ENCODE peak calls at places on chromosomes 7 and 10, in seven cellular contexts. B is A549, H is SK-N-SH, W is HepG2, X is IMR-90, M is K562, A is GM12878. K is an unnamed sample.

GRCh38 chr10:6119962-6120361 is 31.1 kb downstream of the RBM17 start:
- DNase-seq in W (no peak), H (no peak), X (no peak), B (no peak), M (no peak), A (no peak), K (no peak)

GRCh38 chr10:13712799-13713581 is 126.2 kb downstream of the PRPF18 start:
- DNase-seq in X (peak; percentile 99), H (no peak), A (peak; percentile 82), B (peak; percentile 60), W (no peak), M (peak; percentile 74), K (no peak)

GRCh38 chr7:99767662-99768061 is 16.3 kb downstream of the CYP3A4 start:
- DNase-seq in H (no peak), M (no peak), A (peak; percentile 69), W (no peak), X (no peak), B (no peak), K (no peak)

GRCh38 chr7:128381161-128381821 is 19.8 kb upstream of the PRRT4 start:
- DNase-seq in H (peak; percentile 76), A (no peak), B (no peak), M (peak; percentile 83), W (no peak), X (no peak), K (peak; percentile 89)

GRCh38 chr10:17416442-17417211 is 37.8 kb downstream of the ST8SIA6 start:
- DNase-seq in M (no peak), X (no peak), B (no peak), H (no peak), A (no peak), W (no peak), K (no peak)

GRCh38 chr7:29288534-29289091 is 94.0 kb downstream of the CHN2 start:
- DNase-seq in M (no peak), X (no peak), A (no peak), B (no peak), H (no peak), W (no peak), K (no peak)

GRCh38 chr7:138359891-138360582 is 100.0 kb upstream of the TRIM24 start:
- DNase-seq in X (no peak), B (no peak), H (no peak), A (no peak), M (no peak), W (no peak), K (no peak)

GRCh38 chr7:131131746-131132431 is 195.8 kb upstream of the MKLN1 start:
- DNase-seq in W (no peak), B (no peak), H (no peak), X (no peak), A (no peak), M (no peak), K (no peak)

DNA sequence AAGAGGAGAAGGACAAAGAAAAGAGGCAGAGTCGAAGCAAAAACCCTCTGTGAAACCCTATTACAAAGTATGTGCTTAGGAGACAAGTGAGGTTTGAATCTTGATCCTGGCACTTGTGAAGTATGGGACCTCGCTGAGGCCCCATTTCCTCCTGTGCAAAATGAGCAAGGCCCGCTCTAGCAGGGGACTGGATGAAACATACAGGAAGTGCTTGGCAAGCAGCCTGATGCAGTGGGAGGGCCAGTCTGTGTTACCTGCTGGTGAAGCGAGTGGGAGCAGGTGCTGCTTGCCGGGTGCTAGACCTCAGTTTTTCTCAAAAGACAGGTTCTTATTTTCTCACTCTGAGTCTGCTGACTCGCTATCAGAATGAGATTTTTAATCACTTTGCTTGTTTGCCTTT is 150.4 kb downstream of the JCAD start:
- DNase-seq in A (no peak), X (no peak), B (no peak), H (no peak), W (no peak), M (no peak), K (no peak)
- TF ChIP-seq USF2 in A (no peak), X (no peak), B (no peak), H (no peak), W (no peak), M (no peak), K (no peak)

DNA sequence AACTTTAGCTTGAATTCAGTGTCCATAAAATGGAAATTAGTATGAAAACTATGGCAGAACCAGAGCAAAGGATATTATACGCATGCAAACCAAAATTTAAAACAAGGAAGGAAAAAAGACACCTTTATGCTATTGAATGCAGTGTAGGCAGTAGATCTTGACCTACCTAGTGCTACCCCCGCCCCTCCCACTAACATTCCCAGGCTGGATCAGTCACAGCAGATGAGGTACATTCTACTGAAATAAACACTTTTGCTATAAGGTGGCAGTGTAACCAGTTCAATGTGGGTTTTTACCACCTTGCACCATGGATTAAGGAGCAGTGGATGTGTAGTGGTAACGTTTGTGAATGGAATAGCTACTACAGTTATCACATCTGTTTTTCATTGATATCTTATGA is 27.9 kb downstream of the SRI start:
- DNase-seq in M (no peak), B (no peak), W (no peak), X (no peak), A (no peak), H (peak; percentile 12), K (no peak)
- TF ChIP-seq USF2 in M (no peak), B (no peak), W (no peak), X (no peak), A (no peak), H (no peak), K (no peak)

GRCh38 chr7:1844956-1845390 is 174.9 kb downstream of the ELFN1 start:
- DNase-seq in M (no peak), B (no peak), H (peak; percentile 68), X (no peak), W (no peak), A (no peak), K (peak; percentile 9)

GRCh38 chr7:1842321-1843221 is 172.5 kb downstream of the ELFN1 start:
- DNase-seq in M (no peak), A (no peak), B (no peak), W (peak; percentile 75), H (peak; percentile 89), X (peak; percentile 7), K (peak; percentile 30)

GRCh38 chr7:1843271-1843861 is 173.3 kb downstream of the ELFN1 start:
- DNase-seq in X (peak; percentile 12), B (no peak), H (no peak), A (no peak), M (no peak), W (no peak), K (no peak)

GRCh38 chr7:1844336-1844955 is 174.4 kb downstream of the ELFN1 start:
- DNase-seq in B (no peak), X (no peak), H (peak; percentile 63), M (no peak), A (no peak), W (no peak), K (peak; percentile 8)

DNA sequence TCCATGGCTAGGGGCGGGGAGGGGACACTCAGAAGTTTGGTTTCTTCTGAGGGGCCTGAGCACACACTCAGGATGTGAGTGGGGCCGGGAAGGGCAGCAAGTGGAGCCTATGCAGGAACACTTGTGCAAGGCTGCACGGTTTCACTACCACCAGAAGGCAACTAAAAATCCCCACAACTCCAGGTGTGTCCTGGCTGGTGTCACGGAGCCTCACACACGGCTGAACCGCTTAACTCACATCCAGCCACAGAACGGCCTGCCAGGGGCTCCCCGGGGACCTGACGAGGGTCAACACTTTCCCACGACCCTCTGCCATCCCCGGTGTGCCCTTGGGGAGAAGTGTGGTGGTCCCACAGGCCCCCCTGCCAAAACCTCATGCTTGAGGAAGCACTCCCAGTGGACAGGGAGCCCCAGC is 173.9 kb downstream of the ELFN1 start:
- DNase-seq in X (no peak), B (no peak), M (no peak), H (no peak), A (no peak), W (no peak), K (peak; percentile 6)
- TF ChIP-seq USF2 in X (no peak), B (no peak), M (no peak), H (no peak), A (no peak), W (no peak), K (no peak)

DNA sequence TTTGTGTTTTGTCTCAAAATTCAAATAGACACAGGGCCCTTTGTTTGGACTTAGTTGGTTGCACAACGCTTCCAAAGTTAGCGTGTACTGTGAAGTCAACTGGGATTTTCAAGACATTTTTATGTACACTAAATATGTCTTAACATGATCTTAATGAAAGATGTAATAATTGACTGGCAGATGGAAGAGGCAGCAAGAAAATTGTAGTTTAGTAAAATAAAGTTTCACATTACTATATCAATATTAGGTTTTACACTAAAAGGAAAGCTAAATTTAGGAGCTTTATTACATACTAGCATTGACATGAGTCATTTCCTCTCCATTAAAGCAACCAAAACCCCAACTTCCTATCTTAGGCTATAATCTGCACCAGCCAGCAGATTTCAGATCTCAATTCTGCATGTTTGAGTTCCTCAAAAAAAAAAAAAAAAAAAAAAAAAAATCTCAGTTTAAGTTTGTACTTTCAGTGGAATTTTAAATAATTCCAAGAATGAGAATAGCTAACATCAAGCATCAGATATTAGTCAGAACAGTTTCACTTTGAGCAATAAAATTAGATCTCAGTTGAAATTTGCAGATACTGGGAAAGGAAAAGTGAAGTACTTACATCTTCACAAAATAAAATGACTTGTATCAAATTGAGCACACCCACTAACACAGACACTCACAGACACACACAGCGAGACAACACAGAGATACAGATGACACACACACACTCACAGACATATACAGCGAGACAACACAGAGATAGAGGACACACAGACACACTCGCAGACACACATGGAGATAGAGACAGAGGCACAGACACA is 346.6 kb upstream of the KLF6 start:
- DNase-seq in B (peak; percentile 10), X (peak; percentile 93), M (no peak), W (no peak), A (peak; percentile 66), H (no peak), K (no peak)
- TF ChIP-seq USF2 in B (no peak), X (no peak), M (no peak), W (no peak), A (no peak), H (no peak), K (no peak)

DNA sequence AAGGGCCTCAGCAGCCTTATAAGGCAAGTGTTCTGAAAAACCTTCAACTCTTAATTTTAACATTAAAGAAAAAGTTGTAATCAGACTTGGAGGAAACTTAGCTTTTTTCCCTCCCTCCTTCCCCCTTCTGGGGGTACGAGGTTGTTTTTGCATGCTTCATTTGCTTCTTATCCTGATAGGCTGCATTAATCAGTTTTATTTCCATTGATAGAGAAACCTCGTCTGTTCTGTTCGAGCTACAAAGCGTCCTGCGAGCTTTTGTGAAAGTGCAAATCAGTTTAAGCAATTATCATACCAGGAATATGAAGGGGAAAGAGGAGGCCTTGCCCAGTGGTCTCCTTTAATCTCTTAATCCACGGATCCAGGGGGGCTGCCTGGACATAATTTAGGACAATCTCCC is 7.5 kb downstream of the EMX2 start:
- DNase-seq in B (no peak), W (no peak), H (no peak), M (no peak), A (no peak), X (no peak), K (no peak)
- TF ChIP-seq USF2 in B (no peak), W (no peak), H (no peak), M (no peak), A (no peak), X (no peak), K (no peak)

GRCh38 chr10:83991986-83992753 is 147.1 kb upstream of the GHITM start:
- DNase-seq in H (peak; percentile 30), B (peak; percentile 36), W (peak; percentile 28), A (peak; percentile 55), X (no peak), M (peak; percentile 57), K (peak; percentile 66)
- TF ChIP-seq USF2 in H (no peak), B (no peak), W (no peak), A (no peak), X (no peak), M (no peak), K (no peak)

K was measured in WTC11.